ENCODE peak calls at places on chromosomes 11 and 22, in nine cellular contexts. I is prostate gland, W is lower leg skin, U is HCT116, S is GM12891, R is body of pancreas, T is spleen, H is uterus, O is A549. Y is an unnamed sample.

GRCh38 chr11:3191586-3192324 is 26.6 kb upstream of the OSBPL5 start:
- DNase-seq in I (no peak), W (peak; percentile 60), U (no peak), S (no peak), R (no peak), T (peak; percentile 51), H (no peak), O (no peak), Y (no peak)

GRCh38 chr11:95764267-95764898 is 25.2 kb downstream of the FAM76B start:
- DNase-seq in I (no peak), W (no peak), U (peak; percentile 27), S (peak; percentile 6), R (no peak), T (no peak), H (no peak), O (peak; percentile 13), Y (no peak)

GRCh38 chr11:48028909-48029685 is 48.7 kb downstream of the PTPRJ start:
- DNase-seq in I (no peak), W (no peak), U (no peak), S (no peak), R (no peak), T (peak; percentile 77), H (no peak), O (no peak), Y (no peak)

GRCh38 chr22:24697141-24697540 is 77.4 kb downstream of the PIWIL3 start:
- DNase-seq in I (no peak), W (no peak), U (no peak), S (no peak), R (no peak), T (no peak), H (no peak), O (no peak), Y (no peak)

GRCh38 chr22:35630387-35630793 is 13.3 kb upstream of the MB start:
- DNase-seq in I (no peak), W (no peak), U (peak; percentile 38), S (no peak), R (no peak), T (peak; percentile 39), H (no peak), O (peak; percentile 41), Y (no peak)

GRCh38 chr11:14784230-14784629 is 107.8 kb downstream of the CYP2R1 start:
- DNase-seq in I (no peak), W (no peak), U (no peak), S (no peak), R (no peak), T (no peak), H (no peak), O (no peak), Y (no peak)

GRCh38 chr11:60679879-60680278 is 19.5 kb upstream of the MS4A8 start:
- DNase-seq in I (no peak), W (no peak), U (no peak), S (no peak), R (no peak), T (no peak), H (no peak), O (no peak), Y (no peak)

GRCh38 chr11:2779981-2780849 is 80.4 kb upstream of the KCNQ1OT1 start:
- DNase-seq in I (peak; percentile 4), W (peak; percentile 80), U (no peak), S (no peak), R (peak; percentile 26), T (peak; percentile 88), H (peak; percentile 26), O (no peak), Y (no peak)

GRCh38 chr11:8942518-8943066 is at the start of gene ASCL3:
- DNase-seq in I (no peak), W (no peak), U (no peak), S (no peak), R (no peak), T (no peak), H (no peak), O (no peak), Y (no peak)

GRCh38 chr11:119055901-119056300 is 1.1 kb downstream of the HYOU1 start:
- DNase-seq in I (no peak), W (no peak), U (peak; percentile 42), S (no peak), R (no peak), T (no peak), H (no peak), O (peak; percentile 57), Y (no peak)

GRCh38 chr11:60182546-60183330 is at the start of gene MS4A6A:
- DNase-seq in I (no peak), W (no peak), U (no peak), S (no peak), R (no peak), T (no peak), H (no peak), O (no peak), Y (no peak)

GRCh38 chr11:18310800-18311340 is 11.1 kb downstream of the HPS5 start:
- DNase-seq in I (no peak), W (no peak), U (no peak), S (no peak), R (no peak), T (no peak), H (no peak), O (no peak), Y (no peak)

GRCh38 chr11:88043149-88043548 is 132.1 kb downstream of the RAB38 start:
- DNase-seq in I (no peak), W (no peak), U (no peak), S (no peak), R (no peak), T (no peak), H (no peak), O (no peak), Y (no peak)

GRCh38 chr22:40743740-40744139 is 64.5 kb downstream of the MCHR1 start:
- DNase-seq in I (no peak), W (no peak), U (no peak), S (no peak), R (no peak), T (no peak), H (no peak), O (no peak), Y (no peak)

GRCh38 chr11:118245946-118246562 is 6.1 kb downstream of the MPZL3 start:
- DNase-seq in I (no peak), W (no peak), U (no peak), S (no peak), R (no peak), T (no peak), H (no peak), O (no peak), Y (no peak)

GRCh38 chr22:36442506-36443197 is 38.8 kb downstream of the TXN2 start:
- DNase-seq in I (no peak), W (no peak), U (no peak), S (no peak), R (no peak), T (no peak), H (no peak), O (no peak), Y (no peak)

GRCh38 chr11:86816251-86816726 is 15.9 kb downstream of the PRSS23 start:
- DNase-seq in I (no peak), W (no peak), U (no peak), S (no peak), R (no peak), T (no peak), H (no peak), O (no peak), Y (no peak)

GRCh38 chr22:24095816-24096215 is 84.7 kb downstream of the CABIN1 start:
- DNase-seq in I (no peak), W (peak; percentile 68), U (no peak), S (no peak), R (no peak), T (peak; percentile 16), H (no peak), O (no peak), Y (no peak)

GRCh38 chr11:93005239-93005638 is 35.8 kb downstream of the MTNR1B start:
- DNase-seq in I (no peak), W (no peak), U (no peak), S (no peak), R (no peak), T (no peak), H (no peak), O (no peak), Y (no peak)

GRCh38 chr11:45847908-45848316 is 637 bp downstream of the CRY2 start:
- DNase-seq in I (peak; percentile 46), W (peak; percentile 87), U (no peak), S (no peak), R (peak; percentile 57), T (peak; percentile 84), H (no peak), O (peak; percentile 56), Y (peak; percentile 49)

GRCh38 chr11:67032830-67033555 is 10.1 kb downstream of the SYT12 start:
- DNase-seq in I (no peak), W (no peak), U (no peak), S (no peak), R (no peak), T (no peak), H (peak; percentile 69), O (peak; percentile 60), Y (peak; percentile 89)

GRCh38 chr11:19777032-19777341 is 64.3 kb downstream of the NAV2 start:
- DNase-seq in I (peak; percentile 28), W (no peak), U (no peak), S (peak; percentile 32), R (peak; percentile 47), T (no peak), H (no peak), O (peak; percentile 38), Y (no peak)

GRCh38 chr11:59999732-60000131 is 17.2 kb upstream of the OOSP4B start:
- DNase-seq in I (no peak), W (no peak), U (no peak), S (no peak), R (no peak), T (no peak), H (no peak), O (no peak), Y (no peak)

GRCh38 chr22:33324228-33324627 is 266.0 kb upstream of the SYN3 start:
- DNase-seq in I (no peak), W (no peak), U (no peak), S (no peak), R (no peak), T (no peak), H (no peak), O (no peak), Y (no peak)
- TF ChIP-seq POLR2A in I (no peak), W (no peak), U (no peak), S (no peak), R (no peak), T (no peak), H (no peak), O (no peak), Y (no peak)

GRCh38 chr11:864118-864827 is 21.6 kb downstream of the TSPAN4 start:
- DNase-seq in I (no peak), W (no peak), U (no peak), S (no peak), R (no peak), T (no peak), H (no peak), O (no peak), Y (no peak)
- TF ChIP-seq POLR2A in I (no peak), W (no peak), U (no peak), S (no peak), R (no peak), T (no peak), H (no peak), O (no peak), Y (no peak)

GRCh38 chr11:68828155-68828931 is 13.4 kb downstream of the CPT1A start:
- DNase-seq in I (no peak), W (no peak), U (no peak), S (no peak), R (no peak), T (peak; percentile 87), H (no peak), O (no peak), Y (no peak)
- TF ChIP-seq POLR2A in I (no peak), W (no peak), U (no peak), S (no peak), R (no peak), T (no peak), H (no peak), O (no peak), Y (no peak)

GRCh38 chr22:46916886-46917625 is 154.6 kb downstream of the TBC1D22A start:
- DNase-seq in I (no peak), W (peak; percentile 74), U (no peak), S (no peak), R (no peak), T (no peak), H (no peak), O (no peak), Y (no peak)
- TF ChIP-seq POLR2A in I (no peak), W (no peak), U (no peak), S (no peak), R (no peak), T (no peak), H (no peak), O (no peak), Y (no peak)

Y was measured in H54.